ENCODE peak calls at places on chromosomes 11 and 22, in eight cellular contexts. S is mucosa of descending colon; D is fibroblast of mammary gland; I is T-helper 22 cell; W is testis; X is stimulated activated CD4-positive, alpha-beta T cell treated with anti-CD3 and anti-CD28 coated beads, Interleukin-12 subunit alpha, Interleukin-12 subunit beta, amount 100 ng/mL, for 48 hours; L is prostate gland; V is type B pancreatic cell. M is an unnamed sample.
A peak's percentile ranks its signal among the peaks of the same experiment; 100 is the strongest.

GRCh38 chr11:102313225-102313940 is 3.9 kb upstream of the BIRC3 start:
- DNase-seq in S (no peak), D (no peak), I (no peak), W (no peak), X (no peak), L (no peak), V (no peak), M (no peak)

GRCh38 chr22:22556995-22557925 is 1.8 kb downstream of the PRAME start:
- DNase-seq in S (no peak), D (no peak), I (no peak), W (peak; percentile 48), X (no peak), L (no peak), V (no peak), M (no peak)

GRCh38 chr22:20885017-20885556 is 26.3 kb downstream of the SNAP29 start:
- DNase-seq in S (no peak), D (no peak), I (no peak), W (no peak), X (no peak), L (no peak), V (no peak), M (no peak)

GRCh38 chr11:75103380-75104026 is 6.8 kb upstream of the OR2AT4 start:
- DNase-seq in S (no peak), D (peak; percentile 82), I (no peak), W (no peak), X (no peak), L (no peak), V (no peak), M (no peak)

GRCh38 chr11:78417888-78418583 is 416 bp upstream of the GAB2 start:
- DNase-seq in S (peak; percentile 89), D (peak; percentile 56), I (peak; percentile 67), W (peak; percentile 83), X (peak; percentile 63), L (peak; percentile 67), V (peak; percentile 89), M (peak; percentile 68)

GRCh38 chr11:67647471-67647870 is 3.1 kb downstream of the ACY3 start:
- DNase-seq in S (peak; percentile 60), D (no peak), I (no peak), W (no peak), X (no peak), L (no peak), V (no peak), M (no peak)

GRCh38 chr11:126790550-126790981 is 210.0 kb downstream of the KIRREL3 start:
- DNase-seq in S (no peak), D (peak; percentile 85), I (no peak), W (no peak), X (no peak), L (no peak), V (no peak), M (no peak)

GRCh38 chr11:118908931-118909618 is 16.7 kb downstream of the BCL9L start:
- DNase-seq in S (peak; percentile 73), D (peak; percentile 88), I (no peak), W (peak; percentile 89), X (no peak), L (peak; percentile 70), V (peak; percentile 80), M (no peak)

GRCh38 chr22:44130076-44130711 is 50.5 kb upstream of the PARVG start:
- DNase-seq in S (no peak), D (peak; percentile 7), I (no peak), W (no peak), X (no peak), L (no peak), V (no peak), M (no peak)